ENCODE peak calls at places on chromosomes 12 and 14, in five cellular contexts. C, G, K, R and D are unnamed samples. For H3K4me1, the result is how much of the 10 kb centered on the place peaks cover.

GRCh38 chr14:104429291-104429861 is 150.2 kb upstream of the C14orf180 start:
- DNase-seq in C (no peak), G (no peak), R (no peak), K (no peak), D (no peak)

GRCh38 chr12:73902270-73902669 is 635.4 kb upstream of the ATXN7L3B start:
- DNase-seq in R (no peak), K (no peak), G (no peak), C (no peak), D (no peak)

GRCh38 chr12:19387182-19387581 is 52.1 kb upstream of the AEBP2 start:
- DNase-seq in K (no peak), C (no peak), R (no peak), G (no peak), D (no peak)

GRCh38 chr12:87818416-87818815 is 210.8 kb downstream of the C12orf50 start:
- DNase-seq in K (no peak), C (no peak), G (no peak), R (no peak), D (no peak)

GRCh38 chr12:14540801-14541462 is 26.8 kb downstream of the PLBD1 start:
- DNase-seq in G (no peak), C (no peak), K (no peak), R (no peak), D (no peak)

GRCh38 chr12:88207921-88208640 is 66.0 kb downstream of the TMTC3 start:
- DNase-seq in R (no peak), G (no peak), C (no peak), K (no peak), D (no peak)

GRCh38 chr12:13028825-13029570 is 15.2 kb upstream of the FAM234B start:
- DNase-seq in K (no peak), C (no peak), R (peak), G (no peak), D (no peak)

GRCh38 chr14:32513571-32514009 is 184.5 kb downstream of the AKAP6 start:
- DNase-seq in K (no peak), C (no peak), R (no peak), G (no peak), D (no peak)

GRCh38 chr14:92505826-92506225 is 7.8 kb upstream of the RIN3 start:
- DNase-seq in C (no peak), R (no peak), K (peak), G (peak), D (no peak)

GRCh38 chr12:9940370-9940769 is 8.2 kb upstream of the CLEC2A start:
- DNase-seq in K (no peak), R (peak), G (no peak), C (no peak), D (no peak)

GRCh38 chr14:21047378-21047781 is 5.2 kb downstream of the RNASE7 start:
- DNase-seq in G (no peak), C (no peak), K (no peak), R (no peak), D (no peak)

GRCh38 chr12:89883630-89884364 is 175.2 kb upstream of the ATP2B1 start:
- DNase-seq in C (no peak), K (no peak), R (peak), G (no peak), D (peak)

GRCh38 chr12:54592316-54592715 is 3.9 kb upstream of the PPP1R1A start:
- DNase-seq in G (no peak), R (no peak), K (no peak), C (no peak), D (no peak)

GRCh38 chr12:6542209-6543009 is 8.1 kb downstream of the GAPDH start:
- DNase-seq in R (no peak), C (no peak), G (no peak), K (peak), D (no peak)

GRCh38 chr14:68377459-68377858 is 415.4 kb downstream of the ZFP36L1 start:
- DNase-seq in R (no peak), K (peak), G (peak), C (no peak), D (no peak)

GRCh38 chr12:113299619-113300237 is 35.2 kb downstream of the SLC8B1 start:
- DNase-seq in C (peak), R (peak), G (no peak), K (peak), D (peak)

GRCh38 chr12:110001596-110001995 is 2.4 kb downstream of the ANKRD13A start:
- DNase-seq in C (no peak), G (no peak), R (no peak), K (no peak), D (no peak)

GRCh38 chr12:47705239-47705570 is 625 bp downstream of the RPAP3 start:
- DNase-seq in K (no peak), R (no peak), C (no peak), G (no peak), D (no peak)

GRCh38 chr14:22735096-22735495 is 31.4 kb upstream of the OXA1L start:
- DNase-seq in K (no peak), R (no peak), G (no peak), C (no peak), D (no peak)

GRCh38 chr14:52422650-52423356 is 108.7 kb downstream of the PTGER2 start:
- DNase-seq in R (no peak), K (no peak), G (no peak), C (no peak), D (no peak)

GRCh38 chr14:65035049-65035448 is 48.4 kb downstream of the FNTB start:
- DNase-seq in C (peak), G (peak), R (no peak), K (no peak), D (no peak)

GRCh38 chr14:104830781-104831180 is 29.9 kb downstream of the ZBTB42 start:
- DNase-seq in G (peak), K (peak), R (no peak), C (no peak), D (peak)

GRCh38 chr12:6962285-6963015 is 8.0 kb downstream of the PHB2 start:
- DNase-seq in G (peak), C (peak), K (peak), R (peak), D (no peak)

GRCh38 chr14:21494902-21495762 is 16.0 kb downstream of the METTL3 start:
- DNase-seq in G (no peak), R (no peak), C (no peak), K (no peak), D (no peak)

GRCh38 chr14:95274874-95275273 is 44.8 kb downstream of the CLMN start:
- DNase-seq in R (no peak), C (no peak), G (no peak), K (no peak), D (no peak)

GRCh38 chr12:96774501-96775256 is 132.4 kb upstream of the NEDD1 start:
- DNase-seq in C (no peak), G (no peak), R (no peak), K (no peak), D (no peak)

GRCh38 chr12:62933220-62933870 is 1.6 kb downstream of the PPM1H start:
- DNase-seq in R (peak), K (no peak), G (no peak), C (peak), D (no peak)

GRCh38 chr12:43069768-43070221 is 480.2 kb upstream of the PRICKLE1 start:
- DNase-seq in G (no peak), K (peak), R (no peak), C (no peak), D (no peak)

GRCh38 chr12:34397591-34398365 is 375.5 kb downstream of the ALG10 start:
- DNase-seq in C (peak), K (peak), G (peak), R (no peak), D (peak)

GRCh38 chr12:115752913-115753726 is 524.4 kb downstream of the MED13L start:
- DNase-seq in C (peak), R (peak), G (no peak), K (no peak), D (peak)

GRCh38 chr12:120783197-120783596 is 57.6 kb downstream of the ACADS start:
- DNase-seq in G (no peak), K (no peak), C (no peak), R (no peak), D (no peak)

GRCh38 chr12:104370989-104371870 is 67.7 kb downstream of the EID3 start:
- DNase-seq in C (no peak), R (peak), G (no peak), K (no peak), D (peak)

GRCh38 chr12:52280796-52281560 is 6.5 kb downstream of the KRT86 start:
- DNase-seq in G (peak), R (no peak), C (peak), K (peak), D (peak)

GRCh38 chr14:20524027-20524426 is 18.7 kb downstream of the RNASE10 start:
- DNase-seq in C (no peak), R (no peak), K (no peak), G (no peak), D (no peak)

GRCh38 chr14:67941456-67942018 is 122.0 kb downstream of the RAD51B start:
- DNase-seq in R (peak), K (no peak), G (no peak), C (no peak), D (no peak)

GRCh38 chr12:18861287-18861858 is 123.5 kb downstream of the CAPZA3 start:
- DNase-seq in C (no peak), K (no peak), G (no peak), R (no peak), D (no peak)

GRCh38 chr12:129727100-129727499 is 176.7 kb downstream of the TMEM132D start:
- DNase-seq in G (no peak), R (no peak), C (no peak), K (no peak), D (no peak)
- TF ChIP-seq POLR2AphosphoS5 in G (no peak), R (no peak), C (no peak), K (no peak), D (no peak)

GRCh38 chr12:132158677-132159554 is 14.7 kb downstream of the NOC4L start:
- DNase-seq in R (no peak), G (peak), C (no peak), K (no peak), D (no peak)

GRCh38 chr12:132160016-132160415 is 15.8 kb downstream of the NOC4L start:
- DNase-seq in G (peak), C (no peak), R (no peak), K (no peak), D (no peak)

GRCh38 chr12:132161046-132161781 is 17.0 kb downstream of the NOC4L start:
- DNase-seq in K (no peak), C (no peak), R (no peak), G (peak), D (no peak)

GRCh38 chr12:132160671-132161045 is 16.4 kb downstream of the NOC4L start:
- DNase-seq in C (no peak), R (no peak), K (no peak), G (peak), D (no peak)

GRCh38 chr12:132159555-132160003 is 15.3 kb downstream of the NOC4L start:
- DNase-seq in G (peak), K (no peak), R (no peak), C (no peak), D (no peak)
- TF ChIP-seq CTCF in G (no peak), K (no peak), R (no peak), C (no peak), D (no peak)

GRCh38 chr14:102691763-102692162 is 85.5 kb upstream of the TRAF3 start:
- DNase-seq in C (no peak), R (no peak), G (no peak), K (no peak), D (no peak)
- H3K4me1 ChIP-seq in C (half or more), R (under half), G (half or more), K (under half), D (under half)

GRCh38 chr14:59244581-59244980 is 56.1 kb downstream of the DAAM1 start:
- DNase-seq in G (no peak), R (no peak), K (no peak), C (no peak), D (no peak)
- TF ChIP-seq POLR2AphosphoS5 in G (no peak), R (no peak), K (no peak), C (no peak), D (no peak)

GRCh38 chr12:8603858-8604257 is 8.8 kb downstream of the AICDA start:
- DNase-seq in G (no peak), R (peak), C (no peak), K (no peak), D (no peak)
- TF ChIP-seq CTCF in G (no peak), R (peak), C (no peak), K (no peak), D (no peak)

GRCh38 chr14:54651018-54651351 is 84.1 kb downstream of the SAMD4A start:
- DNase-seq in K (no peak), G (no peak), C (no peak), R (no peak), D (no peak)
- H3K4me1 ChIP-seq in K (half or more), G (under half), C (half or more), R (under half), D (under half)